ENCODE peak calls at places on chromosomes 4 and X, in eight cellular contexts. One of them, this sample, is unnamed.

GRCh38 chrX:112851806-112852205 is 11.2 kb upstream of the AMOT start:
- DNase-seq in epithelial cell of esophagus: no peak
- DNase-seq in left ventricle myocardium inferior: no peak
- DNase-seq in NCI-H1417: no peak
- DNase-seq in DND-41: no peak
- DNase-seq in fibroblast of lung: peak; percentile 70
- DNase-seq in HFF-Myc: no peak
- DNase-seq in EH: no peak
- DNase-seq in this sample: no peak

GRCh38 chr4:153486281-153487151 is 20.4 kb downstream of the TMEM131L start:
- DNase-seq in epithelial cell of esophagus: peak; percentile 99
- DNase-seq in left ventricle myocardium inferior: no peak
- DNase-seq in NCI-H1417: no peak
- DNase-seq in DND-41: no peak
- DNase-seq in fibroblast of lung: peak; percentile 95
- DNase-seq in HFF-Myc: no peak
- DNase-seq in EH: peak; percentile 82
- DNase-seq in this sample: no peak

GRCh38 chrX:13287816-13288215 is 32.0 kb downstream of the ATXN3L start:
- DNase-seq in epithelial cell of esophagus: peak; percentile 8
- DNase-seq in left ventricle myocardium inferior: no peak
- DNase-seq in NCI-H1417: no peak
- DNase-seq in DND-41: no peak
- DNase-seq in fibroblast of lung: peak; percentile 87
- DNase-seq in HFF-Myc: no peak
- DNase-seq in EH: peak; percentile 70
- DNase-seq in this sample: peak; percentile 7

GRCh38 chrX:68286076-68286475 is 147.2 kb downstream of the OPHN1 start:
- DNase-seq in epithelial cell of esophagus: no peak
- DNase-seq in left ventricle myocardium inferior: no peak
- DNase-seq in NCI-H1417: no peak
- DNase-seq in DND-41: no peak
- DNase-seq in fibroblast of lung: no peak
- DNase-seq in HFF-Myc: no peak
- DNase-seq in EH: peak; percentile 3
- DNase-seq in this sample: no peak

GRCh38 chrX:31258163-31258562 is 186.3 kb upstream of the FTHL17 start:
- DNase-seq in epithelial cell of esophagus: peak; percentile 25
- DNase-seq in left ventricle myocardium inferior: no peak
- DNase-seq in NCI-H1417: no peak
- DNase-seq in DND-41: no peak
- DNase-seq in fibroblast of lung: no peak
- DNase-seq in HFF-Myc: no peak
- DNase-seq in EH: no peak
- DNase-seq in this sample: no peak

GRCh38 chr4:53573696-53574095 is 17.6 kb downstream of the LNX1 start:
- DNase-seq in epithelial cell of esophagus: no peak
- DNase-seq in left ventricle myocardium inferior: no peak
- DNase-seq in NCI-H1417: no peak
- DNase-seq in DND-41: no peak
- DNase-seq in fibroblast of lung: peak; percentile 55
- DNase-seq in HFF-Myc: no peak
- DNase-seq in EH: peak; percentile 60
- DNase-seq in this sample: no peak

GRCh38 chrX:68261060-68261672 is 172.1 kb downstream of the OPHN1 start:
- DNase-seq in epithelial cell of esophagus: no peak
- DNase-seq in left ventricle myocardium inferior: no peak
- DNase-seq in NCI-H1417: no peak
- DNase-seq in DND-41: no peak
- DNase-seq in fibroblast of lung: peak; percentile 38
- DNase-seq in HFF-Myc: no peak
- DNase-seq in EH: peak; percentile 44
- DNase-seq in this sample: no peak

GRCh38 chr4:98673282-98673644 is 14.9 kb upstream of the TSPAN5 start:
- DNase-seq in epithelial cell of esophagus: no peak
- DNase-seq in left ventricle myocardium inferior: no peak
- DNase-seq in NCI-H1417: no peak
- DNase-seq in DND-41: no peak
- DNase-seq in fibroblast of lung: no peak
- DNase-seq in HFF-Myc: no peak
- DNase-seq in EH: no peak
- DNase-seq in this sample: no peak

GRCh38 chr4:133147365-133147821 is 1.7 kb upstream of the PCDH10 start:
- DNase-seq in epithelial cell of esophagus: peak; percentile 10
- DNase-seq in left ventricle myocardium inferior: no peak
- DNase-seq in NCI-H1417: peak; percentile 48
- DNase-seq in DND-41: no peak
- DNase-seq in fibroblast of lung: no peak
- DNase-seq in HFF-Myc: no peak
- DNase-seq in EH: peak; percentile 9
- DNase-seq in this sample: no peak

GRCh38 chrX:22748093-22748999 is 251.4 kb upstream of the DDX53 start:
- DNase-seq in epithelial cell of esophagus: peak; percentile 46
- DNase-seq in left ventricle myocardium inferior: no peak
- DNase-seq in NCI-H1417: peak; percentile 56
- DNase-seq in DND-41: peak; percentile 35
- DNase-seq in fibroblast of lung: peak; percentile 19
- DNase-seq in HFF-Myc: peak; percentile 5
- DNase-seq in EH: peak; percentile 44
- DNase-seq in this sample: peak; percentile 46

GRCh38 chr4:173525118-173526033 is 4.7 kb downstream of the HAND2 start:
- DNase-seq in epithelial cell of esophagus: no peak
- DNase-seq in left ventricle myocardium inferior: no peak
- DNase-seq in NCI-H1417: no peak
- DNase-seq in DND-41: no peak
- DNase-seq in fibroblast of lung: no peak
- DNase-seq in HFF-Myc: no peak
- DNase-seq in EH: no peak
- DNase-seq in this sample: no peak

GRCh38 chrX:48592971-48593370 is 4.3 kb upstream of the WDR13 start:
- DNase-seq in epithelial cell of esophagus: no peak
- DNase-seq in left ventricle myocardium inferior: no peak
- DNase-seq in NCI-H1417: no peak
- DNase-seq in DND-41: no peak
- DNase-seq in fibroblast of lung: no peak
- DNase-seq in HFF-Myc: no peak
- DNase-seq in EH: peak; percentile 38
- DNase-seq in this sample: no peak

This sample was measured in NB4.